ENCODE peak calls at places on chromosomes 7 and 10, in nine cellular contexts. One of them, this sample, is unnamed.

GRCh38 chr7:30548762-30549344 is 44.2 kb upstream of the GGCT start:
- DNase-seq in NCI-H1092: peak
- DNase-seq in mucosa of descending colon: no peak
- DNase-seq in ELR: peak
- DNase-seq in A673: peak
- DNase-seq in activated T-helper 1 cell treated with anti-CD3 and anti-CD28 coated beads, Interleukin-2, amount 50 U/mL, for 16 hours: peak
- DNase-seq in NCI-H2107: peak
- DNase-seq in lung microvascular endothelial cell: peak
- DNase-seq in GM12891: no peak
- DNase-seq in this sample: peak

GRCh38 chr10:5902511-5903274 is 12.7 kb downstream of the FBH1 start:
- DNase-seq in A673: no peak
- DNase-seq in GM12891: no peak
- DNase-seq in ELR: no peak
- DNase-seq in activated T-helper 1 cell treated with anti-CD3 and anti-CD28 coated beads, Interleukin-2, amount 50 U/mL, for 16 hours: no peak
- DNase-seq in mucosa of descending colon: no peak
- DNase-seq in NCI-H1092: no peak
- DNase-seq in lung microvascular endothelial cell: no peak
- DNase-seq in NCI-H2107: no peak
- DNase-seq in this sample: no peak

GRCh38 chr10:95501203-95502094 is 59.7 kb downstream of the SORBS1 start:
- DNase-seq in lung microvascular endothelial cell: no peak
- DNase-seq in activated T-helper 1 cell treated with anti-CD3 and anti-CD28 coated beads, Interleukin-2, amount 50 U/mL, for 16 hours: no peak
- DNase-seq in mucosa of descending colon: no peak
- DNase-seq in ELR: no peak
- DNase-seq in A673: no peak
- DNase-seq in GM12891: no peak
- DNase-seq in NCI-H2107: no peak
- DNase-seq in NCI-H1092: no peak
- DNase-seq in this sample: no peak

GRCh38 chr7:131587315-131587923 is 31.0 kb upstream of the PODXL start:
- DNase-seq in NCI-H2107: no peak
- DNase-seq in ELR: no peak
- DNase-seq in GM12891: no peak
- DNase-seq in lung microvascular endothelial cell: no peak
- DNase-seq in activated T-helper 1 cell treated with anti-CD3 and anti-CD28 coated beads, Interleukin-2, amount 50 U/mL, for 16 hours: no peak
- DNase-seq in NCI-H1092: no peak
- DNase-seq in mucosa of descending colon: no peak
- DNase-seq in A673: no peak
- DNase-seq in this sample: no peak

GRCh38 chr10:59735296-59735695 is 18.0 kb downstream of the MRLN start:
- DNase-seq in GM12891: no peak
- DNase-seq in A673: no peak
- DNase-seq in ELR: no peak
- DNase-seq in mucosa of descending colon: no peak
- DNase-seq in NCI-H1092: no peak
- DNase-seq in NCI-H2107: no peak
- DNase-seq in lung microvascular endothelial cell: no peak
- DNase-seq in activated T-helper 1 cell treated with anti-CD3 and anti-CD28 coated beads, Interleukin-2, amount 50 U/mL, for 16 hours: no peak
- DNase-seq in this sample: no peak

GRCh38 chr7:18257711-18258110 is 230.1 kb upstream of the PRPS1L1 start:
- DNase-seq in GM12891: no peak
- DNase-seq in mucosa of descending colon: no peak
- DNase-seq in A673: no peak
- DNase-seq in NCI-H1092: no peak
- DNase-seq in ELR: peak
- DNase-seq in activated T-helper 1 cell treated with anti-CD3 and anti-CD28 coated beads, Interleukin-2, amount 50 U/mL, for 16 hours: no peak
- DNase-seq in NCI-H2107: no peak
- DNase-seq in lung microvascular endothelial cell: no peak
- DNase-seq in this sample: no peak

GRCh38 chr7:67463983-67464382 is 467.4 kb downstream of the TYW1 start:
- DNase-seq in activated T-helper 1 cell treated with anti-CD3 and anti-CD28 coated beads, Interleukin-2, amount 50 U/mL, for 16 hours: no peak
- DNase-seq in mucosa of descending colon: no peak
- DNase-seq in NCI-H2107: no peak
- DNase-seq in NCI-H1092: no peak
- DNase-seq in lung microvascular endothelial cell: no peak
- DNase-seq in GM12891: no peak
- DNase-seq in ELR: no peak
- DNase-seq in A673: no peak
- DNase-seq in this sample: no peak

GRCh38 chr7:27132214-27132613 is 1.7 kb upstream of the HOXA4 start:
- DNase-seq in lung microvascular endothelial cell: no peak
- DNase-seq in mucosa of descending colon: no peak
- DNase-seq in GM12891: no peak
- DNase-seq in NCI-H1092: no peak
- DNase-seq in A673: no peak
- DNase-seq in NCI-H2107: no peak
- DNase-seq in activated T-helper 1 cell treated with anti-CD3 and anti-CD28 coated beads, Interleukin-2, amount 50 U/mL, for 16 hours: no peak
- DNase-seq in ELR: no peak
- DNase-seq in this sample: no peak

GRCh38 chr7:37113661-37114355 is 334.9 kb downstream of the ELMO1 start:
- DNase-seq in A673: no peak
- DNase-seq in lung microvascular endothelial cell: no peak
- DNase-seq in ELR: no peak
- DNase-seq in GM12891: no peak
- DNase-seq in NCI-H1092: no peak
- DNase-seq in mucosa of descending colon: no peak
- DNase-seq in activated T-helper 1 cell treated with anti-CD3 and anti-CD28 coated beads, Interleukin-2, amount 50 U/mL, for 16 hours: no peak
- DNase-seq in NCI-H2107: no peak
- DNase-seq in this sample: no peak

GRCh38 chr7:40763319-40764287 is 628.8 kb downstream of the SUGCT start:
- DNase-seq in A673: peak
- DNase-seq in ELR: peak
- DNase-seq in GM12891: no peak
- DNase-seq in NCI-H1092: no peak
- DNase-seq in activated T-helper 1 cell treated with anti-CD3 and anti-CD28 coated beads, Interleukin-2, amount 50 U/mL, for 16 hours: no peak
- DNase-seq in NCI-H2107: no peak
- DNase-seq in lung microvascular endothelial cell: peak
- DNase-seq in mucosa of descending colon: no peak
- DNase-seq in this sample: no peak

This sample was measured in stimulated activated CD4-positive, alpha-beta T cell treated with anti-CD3 and anti-CD28 coated beads, Interleukin-4, amount 100 ng/mL, for 24 hours.